ENCODE peak calls at places on chromosomes 13 and 19, in nine cellular contexts. One of them, this sample, is unnamed.

GRCh38 chr19:35585844-35586243 is at the start of gene PMIS2:
- DNase-seq in dorsolateral prefrontal cortex: no peak
- DNase-seq in thoracic aorta: no peak
- DNase-seq in epithelial cell of prostate: no peak
- DNase-seq in WERI-Rb-1: peak
- DNase-seq in gastrocnemius medialis: no peak
- DNase-seq in aorta: no peak
- DNase-seq in lung: no peak
- DNase-seq in H9: peak
- DNase-seq in this sample: no peak

GRCh38 chr13:70568571-70568970 is 460.3 kb upstream of the KLHL1 start:
- DNase-seq in dorsolateral prefrontal cortex: no peak
- DNase-seq in thoracic aorta: no peak
- DNase-seq in epithelial cell of prostate: no peak
- DNase-seq in WERI-Rb-1: no peak
- DNase-seq in gastrocnemius medialis: no peak
- DNase-seq in aorta: no peak
- DNase-seq in lung: no peak
- DNase-seq in H9: no peak
- DNase-seq in this sample: no peak

GRCh38 chr13:102948006-102948405 is 102.2 kb downstream of the ERCC5 start:
- DNase-seq in dorsolateral prefrontal cortex: peak
- DNase-seq in thoracic aorta: no peak
- DNase-seq in epithelial cell of prostate: no peak
- DNase-seq in WERI-Rb-1: peak
- DNase-seq in gastrocnemius medialis: no peak
- DNase-seq in aorta: no peak
- DNase-seq in lung: no peak
- DNase-seq in H9: no peak
- DNase-seq in this sample: no peak

GRCh38 chr13:81745391-81745790 is 1404.5 kb upstream of the SPRY2 start:
- DNase-seq in dorsolateral prefrontal cortex: no peak
- DNase-seq in thoracic aorta: no peak
- DNase-seq in epithelial cell of prostate: no peak
- DNase-seq in WERI-Rb-1: peak
- DNase-seq in gastrocnemius medialis: no peak
- DNase-seq in aorta: no peak
- DNase-seq in lung: no peak
- DNase-seq in H9: no peak
- DNase-seq in this sample: no peak

GRCh38 chr19:55283548-55284393 is at the start of gene BRSK1:
- DNase-seq in dorsolateral prefrontal cortex: peak
- DNase-seq in thoracic aorta: no peak
- DNase-seq in epithelial cell of prostate: no peak
- DNase-seq in WERI-Rb-1: peak
- DNase-seq in gastrocnemius medialis: no peak
- DNase-seq in aorta: peak
- DNase-seq in lung: no peak
- DNase-seq in H9: peak
- DNase-seq in this sample: no peak

GRCh38 chr13:36870050-36870692 is 49.9 kb downstream of the SMAD9 start:
- DNase-seq in dorsolateral prefrontal cortex: no peak
- DNase-seq in thoracic aorta: no peak
- DNase-seq in epithelial cell of prostate: no peak
- DNase-seq in WERI-Rb-1: no peak
- DNase-seq in gastrocnemius medialis: no peak
- DNase-seq in aorta: no peak
- DNase-seq in lung: no peak
- DNase-seq in H9: no peak
- DNase-seq in this sample: no peak

GRCh38 chr19:35267818-35268545 is 780 bp upstream of the USF2 start:
- DNase-seq in dorsolateral prefrontal cortex: peak
- DNase-seq in thoracic aorta: no peak
- DNase-seq in epithelial cell of prostate: peak
- DNase-seq in WERI-Rb-1: peak
- DNase-seq in gastrocnemius medialis: peak
- DNase-seq in aorta: peak
- DNase-seq in lung: peak
- DNase-seq in H9: peak
- DNase-seq in this sample: peak

GRCh38 chr13:59666504-59666903 is 497.2 kb downstream of the DIAPH3 start:
- DNase-seq in dorsolateral prefrontal cortex: no peak
- DNase-seq in thoracic aorta: no peak
- DNase-seq in epithelial cell of prostate: no peak
- DNase-seq in WERI-Rb-1: no peak
- DNase-seq in gastrocnemius medialis: no peak
- DNase-seq in aorta: no peak
- DNase-seq in lung: no peak
- DNase-seq in H9: no peak
- DNase-seq in this sample: no peak

GRCh38 chr13:102707465-102707864 is 12.6 kb upstream of the METTL21C start:
- DNase-seq in dorsolateral prefrontal cortex: no peak
- DNase-seq in thoracic aorta: no peak
- DNase-seq in epithelial cell of prostate: no peak
- DNase-seq in WERI-Rb-1: no peak
- DNase-seq in gastrocnemius medialis: no peak
- DNase-seq in aorta: no peak
- DNase-seq in lung: no peak
- DNase-seq in H9: no peak
- DNase-seq in this sample: no peak

GRCh38 chr19:10729406-10729805 is 11.5 kb downstream of the DNM2 start:
- DNase-seq in dorsolateral prefrontal cortex: no peak
- DNase-seq in thoracic aorta: no peak
- DNase-seq in epithelial cell of prostate: no peak
- DNase-seq in WERI-Rb-1: no peak
- DNase-seq in gastrocnemius medialis: no peak
- DNase-seq in aorta: peak
- DNase-seq in lung: no peak
- DNase-seq in H9: no peak
- DNase-seq in this sample: no peak

GRCh38 chr19:5949792-5950305 is 28.1 kb downstream of the RANBP3 start:
- DNase-seq in dorsolateral prefrontal cortex: no peak
- DNase-seq in thoracic aorta: no peak
- DNase-seq in epithelial cell of prostate: no peak
- DNase-seq in WERI-Rb-1: no peak
- DNase-seq in gastrocnemius medialis: no peak
- DNase-seq in aorta: no peak
- DNase-seq in lung: peak
- DNase-seq in H9: no peak
- DNase-seq in this sample: no peak

DNA sequence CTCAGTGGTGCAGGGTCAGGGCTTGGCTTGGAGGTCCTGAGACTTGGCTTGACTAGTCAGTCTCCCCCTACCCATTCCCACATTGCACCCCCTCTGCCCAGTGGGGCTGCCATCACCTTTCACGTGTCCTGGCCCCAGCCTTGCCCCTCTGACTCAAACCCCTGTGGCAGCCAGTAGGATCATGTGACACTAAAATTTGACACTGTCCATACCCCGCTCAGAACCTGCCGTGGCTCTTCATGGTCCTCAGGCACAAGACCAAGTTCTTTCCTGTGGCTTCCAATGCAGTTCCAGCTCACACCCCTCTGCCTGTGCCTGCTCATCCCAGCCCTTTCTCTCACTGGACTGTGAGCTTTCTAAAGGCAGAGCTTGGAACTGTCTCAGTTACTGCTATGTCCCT is 2.2 kb downstream of the PSMD8 start:
- DNase-seq in dorsolateral prefrontal cortex: no peak
- DNase-seq in thoracic aorta: no peak
- DNase-seq in epithelial cell of prostate: no peak
- DNase-seq in WERI-Rb-1: no peak
- DNase-seq in gastrocnemius medialis: peak
- DNase-seq in aorta: no peak
- DNase-seq in lung: no peak
- DNase-seq in H9: no peak
- DNase-seq in this sample: no peak
- H3K27ac ChIP-seq in dorsolateral prefrontal cortex: no peak
- H3K27ac ChIP-seq in thoracic aorta: no peak
- H3K27ac ChIP-seq in epithelial cell of prostate: no peak
- H3K27ac ChIP-seq in WERI-Rb-1: no peak
- H3K27ac ChIP-seq in gastrocnemius medialis: peak
- H3K27ac ChIP-seq in aorta: no peak
- H3K27ac ChIP-seq in lung: peak
- H3K27ac ChIP-seq in H9: no peak
- H3K27ac ChIP-seq in this sample: no peak

DNA sequence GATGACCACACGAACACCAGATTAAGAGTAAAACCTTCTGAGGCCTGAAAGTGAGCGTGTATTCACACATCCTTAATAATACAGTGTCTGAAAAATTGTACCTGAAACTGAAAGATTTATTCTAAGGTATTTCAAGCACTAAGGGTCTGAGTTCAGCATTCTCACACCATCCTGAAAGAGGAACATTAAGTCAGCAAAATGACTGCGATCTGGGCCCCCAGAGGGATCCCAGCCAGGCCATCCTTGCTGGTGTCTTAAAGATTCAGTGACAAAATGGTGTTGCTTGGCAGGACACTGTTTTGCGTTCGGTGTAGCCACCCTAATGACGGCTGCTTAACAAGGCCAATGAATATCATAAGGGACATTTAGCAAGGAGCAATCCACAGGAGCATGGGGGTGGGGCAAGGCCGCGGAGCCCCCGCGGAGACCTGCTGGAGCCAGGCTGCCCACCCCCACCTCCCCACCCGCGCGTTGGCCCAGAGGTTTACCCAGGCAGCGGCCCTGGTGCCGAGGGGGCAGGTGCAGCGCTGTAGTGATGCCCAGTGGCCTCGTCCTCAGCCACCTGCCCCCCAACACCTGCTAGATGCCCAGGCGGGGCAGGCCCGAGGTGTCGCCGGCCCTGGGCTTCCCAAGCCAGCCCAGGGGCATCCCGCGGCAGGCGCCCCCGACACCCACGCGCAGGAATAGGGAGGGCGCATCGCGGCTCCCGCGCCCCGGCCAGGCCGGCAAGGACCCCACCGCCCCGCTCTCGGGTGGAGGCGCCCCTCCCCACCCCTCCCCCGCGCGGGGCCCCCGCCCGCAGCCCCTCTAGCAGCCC is 742 bp downstream of the NALCN start:
- DNase-seq in dorsolateral prefrontal cortex: peak
- DNase-seq in thoracic aorta: no peak
- DNase-seq in epithelial cell of prostate: no peak
- DNase-seq in WERI-Rb-1: peak
- DNase-seq in gastrocnemius medialis: no peak
- DNase-seq in aorta: no peak
- DNase-seq in lung: no peak
- DNase-seq in H9: no peak
- DNase-seq in this sample: no peak
- H3K27ac ChIP-seq in dorsolateral prefrontal cortex: peak
- H3K27ac ChIP-seq in thoracic aorta: peak
- H3K27ac ChIP-seq in epithelial cell of prostate: no peak
- H3K27ac ChIP-seq in WERI-Rb-1: no peak
- H3K27ac ChIP-seq in gastrocnemius medialis: no peak
- H3K27ac ChIP-seq in aorta: no peak
- H3K27ac ChIP-seq in lung: no peak
- H3K27ac ChIP-seq in H9: no peak
- H3K27ac ChIP-seq in this sample: no peak

GRCh38 chr19:1473056-1473400 is 6.0 kb downstream of the C19orf25 start:
- DNase-seq in dorsolateral prefrontal cortex: no peak
- DNase-seq in thoracic aorta: no peak
- DNase-seq in epithelial cell of prostate: no peak
- DNase-seq in WERI-Rb-1: no peak
- DNase-seq in gastrocnemius medialis: no peak
- DNase-seq in aorta: no peak
- DNase-seq in lung: no peak
- DNase-seq in H9: no peak
- DNase-seq in this sample: no peak
- H3K27ac ChIP-seq in dorsolateral prefrontal cortex: peak
- H3K27ac ChIP-seq in thoracic aorta: no peak
- H3K27ac ChIP-seq in epithelial cell of prostate: no peak
- H3K27ac ChIP-seq in WERI-Rb-1: peak
- H3K27ac ChIP-seq in gastrocnemius medialis: no peak
- H3K27ac ChIP-seq in aorta: no peak
- H3K27ac ChIP-seq in lung: no peak
- H3K27ac ChIP-seq in H9: no peak
- H3K27ac ChIP-seq in this sample: no peak

DNA sequence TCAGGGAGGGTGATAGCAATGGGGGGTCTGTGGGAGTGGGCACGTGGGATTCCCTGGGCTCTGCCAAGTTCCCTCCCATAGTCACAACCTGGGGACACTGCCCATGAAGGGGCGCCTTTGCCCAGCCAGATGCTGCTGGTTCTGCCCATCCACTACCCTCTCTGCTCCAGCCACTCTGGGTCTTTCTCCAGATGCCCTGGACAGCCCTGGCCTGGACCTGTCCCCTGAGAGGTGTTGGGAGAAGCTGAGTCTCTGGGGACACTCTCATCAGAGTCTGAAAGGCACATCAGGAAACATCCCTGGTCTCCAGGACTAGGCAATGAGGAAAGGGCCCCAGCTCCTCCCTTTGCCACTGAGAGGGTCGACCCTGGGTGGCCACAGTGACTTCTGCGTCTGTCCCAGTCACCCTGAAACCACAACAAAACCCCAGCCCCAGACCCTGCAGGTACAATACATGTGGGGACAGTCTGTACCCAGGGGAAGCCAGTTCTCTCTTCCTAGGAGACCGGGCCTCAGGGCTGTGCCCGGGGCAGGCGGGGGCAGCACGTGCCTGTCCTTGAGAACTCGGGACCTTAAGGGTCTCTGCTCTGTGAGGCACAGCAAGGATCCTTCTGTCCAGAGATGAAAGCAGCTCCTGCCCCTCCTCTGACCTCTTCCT is 9.3 kb upstream of the CEACAM7 start:
- DNase-seq in dorsolateral prefrontal cortex: no peak
- DNase-seq in thoracic aorta: no peak
- DNase-seq in epithelial cell of prostate: no peak
- DNase-seq in WERI-Rb-1: no peak
- DNase-seq in gastrocnemius medialis: no peak
- DNase-seq in aorta: no peak
- DNase-seq in lung: no peak
- DNase-seq in H9: peak
- DNase-seq in this sample: no peak
- H3K27ac ChIP-seq in dorsolateral prefrontal cortex: no peak
- H3K27ac ChIP-seq in thoracic aorta: no peak
- H3K27ac ChIP-seq in epithelial cell of prostate: no peak
- H3K27ac ChIP-seq in WERI-Rb-1: no peak
- H3K27ac ChIP-seq in gastrocnemius medialis: no peak
- H3K27ac ChIP-seq in aorta: no peak
- H3K27ac ChIP-seq in lung: no peak
- H3K27ac ChIP-seq in H9: no peak
- H3K27ac ChIP-seq in this sample: no peak

GRCh38 chr13:113903361-113903760 is 39.5 kb upstream of the GAS6 start:
- DNase-seq in dorsolateral prefrontal cortex: no peak
- DNase-seq in thoracic aorta: peak
- DNase-seq in epithelial cell of prostate: no peak
- DNase-seq in WERI-Rb-1: no peak
- DNase-seq in gastrocnemius medialis: no peak
- DNase-seq in aorta: peak
- DNase-seq in lung: peak
- DNase-seq in H9: no peak
- DNase-seq in this sample: no peak
- H3K27ac ChIP-seq in dorsolateral prefrontal cortex: no peak
- H3K27ac ChIP-seq in thoracic aorta: peak
- H3K27ac ChIP-seq in epithelial cell of prostate: no peak
- H3K27ac ChIP-seq in WERI-Rb-1: no peak
- H3K27ac ChIP-seq in gastrocnemius medialis: no peak
- H3K27ac ChIP-seq in aorta: peak
- H3K27ac ChIP-seq in lung: no peak
- H3K27ac ChIP-seq in H9: no peak
- H3K27ac ChIP-seq in this sample: no peak